ENCODE peak calls at places on chromosomes 13 and 19, in six cellular contexts. Y is thoracic aorta, V is PC-9, C is mesendoderm, U is osteoblast, H is lung. M is an unnamed sample.

GRCh38 chr19:19578241-19578640 is 40.2 kb downstream of the CILP2 start:
- DNase-seq in V (no peak), C (no peak), Y (no peak), U (peak), H (no peak), M (no peak)

GRCh38 chr13:33015791-33016323 is 366 bp upstream of the KL start:
- DNase-seq in U (no peak), V (no peak), Y (no peak), H (no peak), C (no peak), M (peak)

GRCh38 chr19:58203814-58204475 is 21.1 kb downstream of the ZNF274 start:
- DNase-seq in Y (no peak), C (peak), U (peak), V (peak), H (no peak), M (no peak)

GRCh38 chr13:84445776-84446175 is 563.5 kb upstream of the SLITRK1 start:
- DNase-seq in Y (no peak), V (no peak), H (no peak), C (no peak), U (peak), M (no peak)

GRCh38 chr13:35723061-35723461 is 246.6 kb upstream of the MAB21L1 start:
- DNase-seq in U (peak), V (no peak), H (no peak), Y (no peak), C (no peak), M (peak)

GRCh38 chr13:100510208-100510997 is 78.2 kb downstream of the GGACT start:
- DNase-seq in Y (no peak), U (no peak), C (peak), V (no peak), H (no peak), M (peak)

GRCh38 chr13:76792680-76793334 is 93.4 kb downstream of the KCTD12 start:
- DNase-seq in C (no peak), Y (no peak), H (no peak), U (peak), V (no peak), M (no peak)

GRCh38 chr13:85261757-85262346 is 537.4 kb downstream of the SLITRK6 start:
- DNase-seq in Y (no peak), U (no peak), H (no peak), V (no peak), C (no peak), M (no peak)

GRCh38 chr19:32852216-32852615 is 17.4 kb downstream of the SLC7A9 start:
- DNase-seq in H (no peak), U (no peak), Y (no peak), C (no peak), V (no peak), M (no peak)

GRCh38 chr13:21637296-21637695 is 33.3 kb upstream of the MICU2 start:
- DNase-seq in C (no peak), H (peak), U (no peak), V (peak), Y (no peak), M (no peak)

GRCh38 chr13:20429682-20430081 is 96.0 kb downstream of the CRYL1 start:
- DNase-seq in C (no peak), Y (no peak), U (no peak), V (no peak), H (no peak), M (no peak)

GRCh38 chr13:110456550-110456949 is 105.0 kb downstream of the RAB20 start:
- DNase-seq in Y (no peak), H (no peak), U (peak), C (no peak), V (no peak), M (no peak)

GRCh38 chr13:19927117-19927734 is 31.3 kb upstream of the ZMYM2 start:
- DNase-seq in C (peak), Y (no peak), H (no peak), V (peak), U (peak), M (no peak)

GRCh38 chr13:100089633-100090032 is 740 bp downstream of the PCCA start:
- DNase-seq in Y (no peak), C (no peak), U (peak), H (no peak), V (no peak), M (no peak)

GRCh38 chr19:19860756-19861390 is 4.8 kb upstream of the ZNF253 start:
- DNase-seq in U (no peak), V (no peak), H (no peak), Y (no peak), C (peak), M (peak)

GRCh38 chr19:6238643-6239281 is 41.0 kb downstream of the MLLT1 start:
- DNase-seq in Y (no peak), C (no peak), V (no peak), H (no peak), U (peak), M (no peak)

GRCh38 chr13:88085036-88085435 is 413.9 kb downstream of the SLITRK5 start:
- DNase-seq in U (no peak), C (no peak), Y (no peak), V (no peak), H (no peak), M (no peak)

GRCh38 chr13:51784097-51784496 is 19.9 kb downstream of the DHRS12 start:
- DNase-seq in H (no peak), V (no peak), Y (no peak), C (no peak), U (no peak), M (no peak)

GRCh38 chr13:22933571-22934181 is 247.1 kb upstream of the SGCG start:
- DNase-seq in V (no peak), U (no peak), Y (no peak), H (no peak), C (no peak), M (no peak)

GRCh38 chr13:72230131-72230530 is 363.1 kb upstream of the DACH1 start:
- DNase-seq in C (no peak), V (no peak), Y (no peak), H (no peak), U (no peak), M (no peak)

GRCh38 chr13:79508224-79508961 is 27.4 kb downstream of the NDFIP2 start:
- DNase-seq in C (peak), V (no peak), Y (no peak), H (no peak), U (no peak), M (no peak)

GRCh38 chr19:7831452-7831851 is 1.4 kb downstream of the EVI5L start:
- DNase-seq in C (peak), U (peak), Y (no peak), V (no peak), H (no peak), M (peak)

GRCh38 chr13:103883698-103884097 is 817.5 kb upstream of the SLC10A2 start:
- DNase-seq in V (no peak), H (no peak), Y (no peak), C (peak), U (no peak), M (no peak)

GRCh38 chr13:45231722-45232121 is 30.9 kb upstream of the KCTD4 start:
- DNase-seq in C (peak), V (no peak), H (no peak), U (no peak), Y (no peak), M (no peak)

GRCh38 chr13:95607363-95607762 is 37.1 kb downstream of the DZIP1 start:
- DNase-seq in Y (no peak), V (peak), U (no peak), H (no peak), C (no peak), M (no peak)

GRCh38 chr19:23817519-23817918 is 58.8 kb upstream of the ZNF681 start:
- DNase-seq in C (peak), V (no peak), H (no peak), Y (no peak), U (no peak), M (peak)

GRCh38 chr13:25046985-25047660 is 48.8 kb upstream of the PABPC3 start:
- DNase-seq in V (no peak), U (peak), H (no peak), C (peak), Y (no peak), M (peak)

GRCh38 chr13:113178070-113178895 is 19.8 kb downstream of the PROZ start:
- DNase-seq in H (no peak), U (peak), C (peak), V (no peak), Y (no peak), M (no peak)

GRCh38 chr13:57918913-57919312 is 287.4 kb downstream of the PCDH17 start:
- DNase-seq in C (peak), Y (no peak), V (no peak), U (no peak), H (no peak), M (peak)

GRCh38 chr13:80074143-80074752 is 266.7 kb downstream of the SPRY2 start:
- DNase-seq in V (no peak), Y (no peak), U (no peak), H (no peak), C (no peak), M (peak)

GRCh38 chr13:63651394-63651793 is 2235.7 kb upstream of the PCDH20 start:
- DNase-seq in Y (no peak), C (no peak), V (no peak), H (no peak), U (no peak), M (no peak)

GRCh38 chr19:54478677-54479266 is 5.7 kb upstream of the CDC42EP5 start:
- DNase-seq in U (peak), H (no peak), V (peak), Y (no peak), C (peak), M (peak)

GRCh38 chr19:49930483-49931011 is 1.2 kb upstream of the NUP62 start:
- DNase-seq in U (peak), Y (no peak), C (peak), V (no peak), H (no peak), M (peak)

GRCh38 chr13:95535243-95535642 is 17.3 kb upstream of the CLDN10 start:
- DNase-seq in C (peak), V (peak), U (no peak), Y (no peak), H (no peak), M (no peak)

GRCh38 chr19:35085947-35086346 is 29.7 kb upstream of the FXYD3 start:
- DNase-seq in Y (no peak), H (no peak), C (no peak), U (no peak), V (no peak), M (no peak)

GRCh38 chr13:42859760-42860159 is 78.4 kb downstream of the FAM216B start:
- DNase-seq in C (no peak), H (no peak), V (no peak), Y (no peak), U (no peak), M (no peak)

GRCh38 chr13:37365496-37365895 is 233.1 kb downstream of the POSTN start:
- DNase-seq in C (no peak), Y (no peak), H (no peak), U (no peak), V (no peak), M (no peak)

GRCh38 chr13:109740121-109740520 is 46.3 kb downstream of the IRS2 start:
- DNase-seq in Y (no peak), C (no peak), H (no peak), V (no peak), U (no peak), M (peak)

GRCh38 chr19:19562665-19563347 is 24.7 kb downstream of the CILP2 start:
- DNase-seq in V (no peak), Y (no peak), U (peak), C (peak), H (no peak), M (peak)

GRCh38 chr19:3850320-3850972 is 18.4 kb downstream of the ZFR2 start:
- DNase-seq in H (no peak), Y (no peak), U (no peak), V (no peak), C (no peak), M (no peak)
- H3K27ac ChIP-seq in H (no peak), Y (no peak), U (no peak), V (no peak), C (no peak), M (no peak)

GRCh38 chr13:49219647-49220034 is 497 bp upstream of the MLNR start:
- DNase-seq in V (no peak), H (no peak), C (no peak), U (peak), Y (no peak), M (no peak)
- H3K4me3 ChIP-seq in V (no peak), H (peak), C (no peak), U (peak), Y (peak), M (no peak)

GRCh38 chr19:17091758-17092333 is 16.3 kb downstream of the MYO9B start:
- DNase-seq in C (peak), U (peak), Y (no peak), H (peak), V (peak), M (no peak)
- H3K27ac ChIP-seq in C (no peak), U (no peak), Y (peak), H (no peak), V (no peak), M (peak)

GRCh38 chr19:47107201-47107952 is 6.2 kb downstream of the ZC3H4 start:
- DNase-seq in U (no peak), C (no peak), V (peak), Y (no peak), H (no peak), M (no peak)

GRCh38 chr19:47109541-47110375 is 3.8 kb downstream of the ZC3H4 start:
- DNase-seq in V (no peak), C (peak), H (no peak), Y (no peak), U (no peak), M (peak)

GRCh38 chr19:47110521-47111080 is 3.0 kb downstream of the ZC3H4 start:
- DNase-seq in Y (no peak), V (no peak), H (no peak), C (peak), U (no peak), M (no peak)

GRCh38 chr19:47107953-47108746 is 5.4 kb downstream of the ZC3H4 start:
- DNase-seq in Y (no peak), C (no peak), H (no peak), U (no peak), V (peak), M (peak)

GRCh38 chr19:47109177-47109540 is 4.4 kb downstream of the ZC3H4 start:
- DNase-seq in V (no peak), C (no peak), H (no peak), Y (no peak), U (no peak), M (no peak)
- H3K4me3 ChIP-seq in V (no peak), C (no peak), H (no peak), Y (peak), U (peak), M (peak)

GRCh38 chr19:28020631-28021315 is 1192.2 kb downstream of the UQCRFS1 start:
- DNase-seq in C (peak), U (no peak), H (no peak), V (no peak), Y (no peak), M (peak)
- H3K27ac ChIP-seq in C (no peak), U (no peak), H (no peak), V (no peak), Y (no peak), M (no peak)

DNA sequence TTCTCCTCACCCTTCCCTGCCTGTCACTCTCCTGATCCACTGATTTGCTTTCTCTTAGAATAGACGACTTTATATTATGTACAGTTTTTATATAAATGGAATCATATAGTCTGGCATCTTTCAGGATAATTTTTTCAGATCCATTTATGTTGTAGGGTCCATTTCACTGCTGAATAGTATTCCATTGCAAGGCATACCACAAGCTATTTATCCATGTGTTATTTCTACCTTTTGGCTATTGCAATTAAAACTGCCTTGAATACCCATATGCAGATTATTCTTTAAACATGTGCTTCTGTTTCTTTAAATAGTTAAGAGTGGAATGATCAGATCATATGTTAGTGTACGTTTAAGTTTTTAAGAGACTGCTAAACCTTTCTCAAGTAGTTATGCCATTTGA is 17.8 kb upstream of the ZNF177 start:
- DNase-seq in H (no peak), C (no peak), Y (no peak), V (no peak), U (no peak), M (no peak)
- H3K4me3 ChIP-seq in H (no peak), C (no peak), Y (no peak), V (no peak), U (no peak), M (peak)

GRCh38 chr19:13172335-13173128 is 22.3 kb downstream of the IER2 start:
- DNase-seq in Y (peak), V (peak), U (peak), C (no peak), H (peak), M (no peak)
- H3K27ac ChIP-seq in Y (peak), V (peak), U (peak), C (no peak), H (peak), M (no peak)

GRCh38 chr19:1181606-1182005 is 7.5 kb upstream of the SBNO2 start:
- DNase-seq in H (peak), Y (no peak), V (peak), U (peak), C (peak), M (peak)

GRCh38 chr19:1173160-1173844 is 766 bp downstream of the SBNO2 start:
- DNase-seq in V (peak), Y (no peak), U (peak), C (no peak), H (no peak), M (peak)

GRCh38 chr19:1175020-1175419 is 952 bp upstream of the SBNO2 start:
- DNase-seq in U (no peak), H (no peak), Y (no peak), V (no peak), C (no peak), M (no peak)

GRCh38 chr19:1173845-1174809 is at the start of gene SBNO2:
- DNase-seq in V (peak), Y (peak), U (peak), H (peak), C (peak), M (peak)

GRCh38 chr19:1177322-1178114 is 3.5 kb upstream of the SBNO2 start:
- DNase-seq in C (peak), U (peak), Y (no peak), H (no peak), V (peak), M (peak)
- H3K4me3 ChIP-seq in C (no peak), U (peak), Y (peak), H (no peak), V (peak), M (no peak)

GRCh38 chr13:74571811-74572210 is 437.6 kb upstream of the KLF12 start:
- DNase-seq in U (no peak), H (no peak), C (peak), V (no peak), Y (no peak), M (no peak)

GRCh38 chr13:74573654-74574053 is 439.4 kb upstream of the KLF12 start:
- DNase-seq in H (no peak), U (no peak), Y (no peak), C (peak), V (no peak), M (peak)

GRCh38 chr13:74575729-74576125 is 441.5 kb upstream of the KLF12 start:
- DNase-seq in U (peak), H (peak), C (peak), Y (peak), V (no peak), M (peak)

GRCh38 chr13:74576504-74576903 is 442.3 kb upstream of the KLF12 start:
- DNase-seq in U (no peak), H (no peak), V (no peak), Y (no peak), C (peak), M (no peak)

GRCh38 chr13:74574964-74575728 is 440.9 kb upstream of the KLF12 start:
- DNase-seq in U (peak), Y (no peak), H (no peak), C (peak), V (no peak), M (peak)
- H3K27ac ChIP-seq in U (peak), Y (no peak), H (no peak), C (peak), V (no peak), M (peak)

DNA sequence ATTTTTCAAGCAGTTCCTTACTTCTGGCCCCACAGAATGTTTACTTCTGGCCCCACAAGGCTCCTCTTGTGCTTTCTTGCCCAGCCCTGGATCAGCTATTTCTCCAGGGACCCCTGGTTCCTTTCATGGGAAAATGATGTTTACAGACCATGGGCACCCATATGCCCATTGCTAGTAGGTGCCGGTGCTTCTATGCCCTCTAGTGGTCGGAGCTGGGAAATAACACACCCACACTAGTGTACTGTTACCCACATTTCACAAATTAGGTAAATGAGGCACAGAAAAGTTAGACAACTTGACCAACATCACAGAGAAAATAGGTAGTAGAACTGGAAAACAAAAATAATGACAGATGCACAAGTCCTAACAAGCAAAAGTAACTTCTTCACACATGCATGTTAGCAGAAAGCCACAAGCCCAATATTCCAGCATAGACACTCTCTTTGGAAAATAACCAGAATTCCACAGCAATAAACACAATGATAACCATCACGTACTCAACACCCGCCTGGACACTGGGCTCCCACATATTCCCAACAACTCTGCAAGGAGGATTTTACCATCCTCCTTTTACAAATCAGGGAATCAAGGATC is 1.3 kb upstream of the CEACAM6 start:
- DNase-seq in H (peak), V (no peak), U (no peak), Y (no peak), C (peak), M (peak)
- H3K4me3 ChIP-seq in H (no peak), V (peak), U (no peak), Y (no peak), C (no peak), M (no peak)